ENCODE peak calls at places on chromosomes 5 and 9, in eight cellular contexts. Q is stimulated activated CD8-positive, alpha-beta memory T cell treated with anti-CD3 and anti-CD28 coated beads, Interleukin-7, amount 100 ng/mL, for 1 hour; Y is AG04450; W is T follicular helper cell; F is NCI-H2107; A is Right ventricle myocardium superior; S is type B pancreatic cell; H is stimulated activated naive CD8-positive, alpha-beta T cell treated with anti-CD3 and anti-CD28 coated beads, Interleukin-15, Interleukin-2, amounts not matched to agents 100 U/mL and 50 U/mL, for 24 hours. E is an unnamed sample.

GRCh38 chr9:74277532-74277931 is 219.6 kb upstream of the RORB start:
- DNase-seq in S (no peak), W (no peak), H (no peak), F (no peak), Q (no peak), A (no peak), Y (no peak), E (no peak)

GRCh38 chr5:162289489-162289888 is 221.9 kb downstream of the GABRG2 start:
- DNase-seq in S (no peak), F (no peak), A (no peak), Y (no peak), W (no peak), H (no peak), Q (no peak), E (no peak)

GRCh38 chr9:136991993-136992818 is at the start of gene PAXX:
- DNase-seq in W (peak; percentile 90), Q (peak; percentile 87), H (peak; percentile 98), F (peak; percentile 73), S (peak; percentile 93), A (peak; percentile 96), Y (peak; percentile 57), E (peak; percentile 94)

GRCh38 chr9:354453-354852 is 139.8 kb downstream of the DOCK8 start:
- DNase-seq in H (no peak), S (no peak), Q (no peak), Y (no peak), A (no peak), W (no peak), F (no peak), E (no peak)

GRCh38 chr5:93730124-93730523 is 11.3 kb downstream of the POU5F2 start:
- DNase-seq in A (no peak), W (no peak), Q (no peak), Y (no peak), F (no peak), S (no peak), H (no peak), E (no peak)

GRCh38 chr9:34380511-34381315 is 4.0 kb upstream of the MYORG start:
- DNase-seq in W (peak; percentile 72), F (peak; percentile 54), S (peak; percentile 77), Y (peak; percentile 8), H (peak; percentile 79), Q (peak; percentile 48), A (peak; percentile 89), E (peak; percentile 88)

GRCh38 chr5:35903631-35904203 is 34.7 kb downstream of the CAPSL start:
- DNase-seq in F (no peak), W (no peak), A (no peak), Y (no peak), S (no peak), H (no peak), Q (no peak), E (no peak)

GRCh38 chr9:88746029-88746743 is 211.2 kb downstream of the NXNL2 start:
- DNase-seq in Y (peak; percentile 81), H (no peak), A (peak; percentile 81), F (no peak), Q (no peak), W (no peak), S (no peak), E (no peak)

GRCh38 chr5:168207450-168208029 is 83.9 kb upstream of the WWC1 start:
- DNase-seq in Y (no peak), Q (no peak), W (no peak), S (no peak), F (no peak), A (no peak), H (no peak), E (no peak)

GRCh38 chr5:72649449-72649848 is 142.2 kb upstream of the ZNF366 start:
- DNase-seq in Q (no peak), W (no peak), F (no peak), A (no peak), Y (no peak), H (no peak), S (no peak), E (no peak)

GRCh38 chr5:140977003-140977402 is 10.7 kb downstream of the PCDHAC2 start:
- DNase-seq in W (no peak), Y (no peak), H (no peak), F (no peak), S (no peak), A (no peak), Q (no peak), E (no peak)

GRCh38 chr5:132353593-132353992 is 15.9 kb upstream of the SLC22A5 start:
- DNase-seq in A (no peak), F (no peak), S (no peak), Y (no peak), H (no peak), Q (no peak), W (no peak), E (no peak)

GRCh38 chr5:14156611-14157493 is 13.7 kb downstream of the TRIO start:
- DNase-seq in A (no peak), Q (no peak), F (peak; percentile 63), W (no peak), Y (peak; percentile 96), S (no peak), H (no peak), E (no peak)

GRCh38 chr9:132054024-132054423 is 25.6 kb downstream of the MED27 start:
- DNase-seq in W (no peak), F (no peak), Y (no peak), A (no peak), H (no peak), S (no peak), Q (no peak), E (no peak)

GRCh38 chr9:76200315-76200714 is 193.9 kb downstream of the RFK start:
- DNase-seq in H (no peak), A (no peak), W (no peak), S (no peak), Q (no peak), Y (no peak), F (no peak), E (no peak)

GRCh38 chr5:78611161-78611605 is 37.4 kb downstream of the LHFPL2 start:
- DNase-seq in S (peak; percentile 55), Y (no peak), Q (no peak), A (no peak), W (no peak), H (no peak), F (no peak), E (no peak)

GRCh38 chr5:36744678-36745659 is 131.6 kb upstream of the NIPBL start:
- DNase-seq in Y (peak; percentile 11), Q (no peak), F (peak; percentile 96), W (no peak), S (peak; percentile 81), A (peak; percentile 74), H (peak; percentile 49), E (no peak)

GRCh38 chr9:112375361-112375760 is 4.5 kb upstream of the HSDL2 start:
- DNase-seq in S (no peak), F (no peak), W (no peak), H (no peak), Y (no peak), Q (no peak), A (no peak), E (no peak)

GRCh38 chr9:89375181-89375760 is 57.0 kb downstream of the SECISBP2 start:
- DNase-seq in F (no peak), W (no peak), S (no peak), Y (no peak), Q (no peak), H (peak; percentile 26), A (no peak), E (no peak)

GRCh38 chr5:172383231-172383802 is 71.0 kb downstream of the SH3PXD2B start:
- DNase-seq in H (no peak), S (no peak), Q (no peak), F (no peak), Y (peak; percentile 48), A (no peak), W (no peak), E (no peak)

GRCh38 chr5:139131062-139131856 is 66.9 kb downstream of the SIL1 start:
- DNase-seq in Q (no peak), W (no peak), H (no peak), Y (no peak), S (no peak), A (no peak), F (no peak), E (no peak)

GRCh38 chr9:121067655-121068054 is 7.1 kb upstream of the CNTRL start:
- DNase-seq in F (no peak), S (no peak), A (no peak), Q (no peak), H (no peak), Y (no peak), W (no peak), E (no peak)

GRCh38 chr5:122077451-122078115 is 476 bp downstream of the LOX start:
- DNase-seq in A (peak; percentile 52), H (peak; percentile 5), S (peak; percentile 73), Q (no peak), W (no peak), F (no peak), Y (no peak), E (no peak)

GRCh38 chr9:106799146-106799545 is 63.8 kb upstream of the ZNF462 start:
- DNase-seq in A (no peak), Q (no peak), F (no peak), H (no peak), Y (peak; percentile 29), W (no peak), S (no peak), E (no peak)

E was measured in T-helper 1 cell.